ENCODE peak calls at places on chromosomes 1 and 21, in seven cellular contexts. W, V, E, Q, X, M and O are unnamed samples.

GRCh38 chr1:234488054-234488953 is 9.3 kb upstream of the TARBP1 start:
- DNase-seq in Q (no peak), E (no peak), X (no peak), W (no peak), M (no peak), V (no peak), O (no peak)

GRCh38 chr1:203122159-203122558 is 5.4 kb upstream of the ADORA1 start:
- DNase-seq in M (no peak), X (no peak), Q (no peak), W (no peak), V (no peak), E (no peak), O (no peak)

GRCh38 chr1:214842856-214843255 is 239.7 kb upstream of the KCNK2 start:
- DNase-seq in X (no peak), E (no peak), Q (no peak), V (no peak), W (no peak), M (no peak), O (no peak)

GRCh38 chr1:150925080-150925479 is 1.1 kb upstream of the SETDB1 start:
- DNase-seq in V (peak), X (peak), Q (no peak), W (no peak), E (no peak), M (no peak), O (no peak)

GRCh38 chr1:10295471-10296085 is 85.2 kb downstream of the KIF1B start:
- DNase-seq in Q (no peak), V (peak), X (no peak), E (no peak), W (peak), M (no peak), O (no peak)

GRCh38 chr1:173914366-173914871 is 2.7 kb downstream of the SERPINC1 start:
- DNase-seq in E (peak), X (peak), M (no peak), Q (peak), W (no peak), V (no peak), O (peak)

GRCh38 chr1:46017876-46018503 is 114.4 kb downstream of the PIK3R3 start:
- DNase-seq in M (no peak), X (peak), V (no peak), Q (no peak), E (no peak), W (no peak), O (no peak)

GRCh38 chr1:115419571-115419970 is 81.5 kb upstream of the NGF start:
- DNase-seq in V (no peak), W (no peak), M (no peak), X (no peak), Q (no peak), E (no peak), O (no peak)

GRCh38 chr1:236403905-236404696 is 10.0 kb downstream of the EDARADD start:
- DNase-seq in W (no peak), Q (no peak), M (no peak), E (no peak), X (no peak), V (no peak), O (no peak)

GRCh38 chr1:214581785-214582184 is 21.2 kb upstream of the CENPF start:
- DNase-seq in Q (no peak), V (peak), X (peak), M (peak), W (no peak), E (peak), O (no peak)

GRCh38 chr1:84271452-84272273 is 29.8 kb upstream of the SAMD13 start:
- DNase-seq in X (peak), W (no peak), M (no peak), Q (peak), V (no peak), E (no peak), O (no peak)

GRCh38 chr1:225437710-225438437 is 10.0 kb upstream of the LBR start:
- DNase-seq in M (no peak), V (no peak), Q (no peak), W (no peak), E (no peak), X (no peak), O (peak)

GRCh38 chr1:178521241-178521640 is 8.3 kb downstream of the TEX35 start:
- DNase-seq in M (no peak), V (no peak), W (no peak), Q (no peak), E (no peak), X (no peak), O (no peak)

GRCh38 chr21:33973268-33973667 is 57.7 kb upstream of the ATP5PO start:
- DNase-seq in Q (no peak), W (no peak), V (no peak), M (no peak), X (no peak), E (no peak), O (no peak)

GRCh38 chr1:12011998-12012397 is 7.3 kb upstream of the MIIP start:
- DNase-seq in M (no peak), E (no peak), Q (no peak), W (no peak), X (no peak), V (no peak), O (no peak)

GRCh38 chr1:115771094-115771846 is 2.8 kb upstream of the CASQ2 start:
- DNase-seq in Q (peak), W (no peak), M (no peak), E (no peak), X (no peak), V (no peak), O (peak)

GRCh38 chr1:82979593-82980230 is 1019.2 kb downstream of the TTLL7 start:
- DNase-seq in E (no peak), Q (no peak), M (no peak), X (peak), V (no peak), W (no peak), O (no peak)

GRCh38 chr1:13682443-13682842 is 17.5 kb upstream of the PRDM2 start:
- DNase-seq in E (no peak), Q (no peak), W (no peak), M (no peak), X (no peak), V (no peak), O (no peak)

GRCh38 chr1:7868085-7868780 is 15.4 kb upstream of the UTS2 start:
- DNase-seq in X (no peak), V (no peak), Q (no peak), E (no peak), W (no peak), M (no peak), O (no peak)

GRCh38 chr1:15951341-15952153 is 24.4 kb downstream of the ZBTB17 start:
- DNase-seq in M (no peak), Q (no peak), V (no peak), E (no peak), W (no peak), X (peak), O (no peak)
- TF ChIP-seq CTCF in M (no peak), Q (no peak), V (no peak), E (no peak), W (no peak), X (peak), O (no peak)

GRCh38 chr1:165768513-165769394 is at the start of gene TMCO1:
- DNase-seq in V (peak), Q (peak), E (peak), M (peak), X (peak), W (peak), O (peak)
- TF ChIP-seq CTCF in V (no peak), Q (no peak), E (no peak), M (peak), X (no peak), W (peak), O (no peak)

GRCh38 chr1:180945151-180945550 is 32.5 kb downstream of the KIAA1614 start:
- DNase-seq in W (no peak), Q (no peak), V (no peak), E (no peak), X (no peak), M (no peak), O (no peak)
- TF ChIP-seq CTCF in W (no peak), Q (no peak), V (no peak), E (no peak), X (no peak), M (no peak), O (no peak)

GRCh38 chr1:27858949-27859576 is 13.3 kb upstream of the THEMIS2 start:
- DNase-seq in X (no peak), E (no peak), W (peak), M (no peak), V (no peak), Q (no peak), O (no peak)
- TF ChIP-seq CTCF in X (no peak), E (no peak), W (no peak), M (no peak), V (no peak), Q (no peak), O (no peak)

GRCh38 chr1:183945432-183946308 is 91.9 kb downstream of the COLGALT2 start:
- DNase-seq in W (no peak), V (no peak), Q (no peak), M (no peak), X (peak), E (no peak), O (no peak)

GRCh38 chr1:183946309-183946591 is 91.3 kb downstream of the COLGALT2 start:
- DNase-seq in E (no peak), M (no peak), X (no peak), V (no peak), W (no peak), Q (no peak), O (no peak)

DNA sequence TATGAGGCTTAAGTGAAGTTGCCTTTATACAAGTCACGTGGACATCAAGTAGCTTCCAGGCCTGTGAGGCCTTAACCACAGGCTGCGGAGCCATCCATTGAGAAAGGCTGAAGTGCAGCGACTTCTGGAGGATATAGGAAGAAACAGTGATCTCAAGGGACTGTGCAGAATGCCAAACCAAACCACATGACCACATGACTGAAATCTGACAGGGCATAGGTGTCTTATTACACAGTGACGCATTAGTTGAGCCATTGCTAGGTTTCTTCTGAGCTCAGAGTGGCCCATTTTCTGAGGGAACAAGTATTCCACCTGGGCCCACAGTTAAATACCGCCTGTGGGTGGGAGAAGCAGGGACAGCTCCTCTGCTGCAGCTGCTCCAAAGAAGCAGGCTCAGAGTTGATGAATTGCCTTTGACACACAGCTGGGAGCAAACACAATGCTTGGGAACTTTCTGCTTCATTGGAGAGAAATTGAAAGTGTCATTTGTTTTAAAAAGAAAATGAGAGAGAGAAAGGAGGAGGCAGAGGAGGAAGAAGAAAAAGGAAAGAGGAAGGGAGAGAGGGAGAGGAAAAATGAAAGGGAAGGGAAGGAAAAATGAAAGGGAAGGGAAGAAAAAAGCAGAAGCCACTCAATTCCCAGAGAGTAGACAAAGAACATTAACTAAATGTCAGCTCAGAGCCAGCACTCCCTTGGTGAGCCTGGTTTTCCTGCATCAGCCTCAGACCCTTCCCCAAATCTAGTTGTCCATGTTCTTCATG is 94.4 kb downstream of the COLGALT2 start:
- DNase-seq in V (no peak), M (peak), Q (no peak), X (peak), W (no peak), E (no peak), O (no peak)
- TF ChIP-seq CTCF in V (no peak), M (peak), Q (no peak), X (no peak), W (no peak), E (no peak), O (no peak)